ENCODE peak calls at places on chromosomes 2 and 18, in eight cellular contexts. X is NCI-H1694 treated with DMSO at 0.1 percent for 48 hours; E is HCT116; M is tibial artery; U is NAMALWA; N is RPMI8226; L is activated CD4-positive, alpha-beta T cell treated with anti-CD3 and anti-CD28 coated beads, Interleukin-2, amount 10 ng/mL, durations not matched to agents 7 days and 5 days; G is WTC11. K is an unnamed sample.

GRCh38 chr2:236622201-236622600 is 52.6 kb downstream of the ACKR3 start:
- DNase-seq in M (no peak), N (no peak), L (no peak), X (no peak), U (no peak), G (no peak), E (no peak), K (no peak)

GRCh38 chr2:84181927-84182326 is 277.2 kb downstream of the SUCLG1 start:
- DNase-seq in G (no peak), M (no peak), L (no peak), X (no peak), N (no peak), U (no peak), E (no peak), K (no peak)

GRCh38 chr2:26535663-26536275 is 57.8 kb upstream of the OTOF start:
- DNase-seq in M (no peak), E (no peak), G (no peak), U (no peak), L (no peak), N (no peak), X (no peak), K (no peak)

GRCh38 chr2:10225291-10226031 is 77.2 kb upstream of the HPCAL1 start:
- DNase-seq in E (no peak), U (no peak), X (no peak), L (no peak), G (peak; percentile 47), M (no peak), N (peak; percentile 61), K (no peak)

GRCh38 chr2:240713928-240714746 is 22.5 kb downstream of the AQP12A start:
- DNase-seq in X (no peak), M (no peak), L (no peak), E (no peak), U (no peak), N (no peak), G (no peak), K (no peak)

GRCh38 chr2:53182609-53183008 is 585.0 kb upstream of the CHAC2 start:
- DNase-seq in M (no peak), L (no peak), X (no peak), G (no peak), U (no peak), E (no peak), N (no peak), K (no peak)

GRCh38 chr2:203591642-203592041 is 56.5 kb upstream of the RAPH1 start:
- DNase-seq in G (no peak), M (no peak), U (no peak), X (no peak), N (no peak), L (no peak), E (no peak), K (no peak)

GRCh38 chr2:168697668-168698121 is 104.7 kb upstream of the NOSTRIN start:
- DNase-seq in X (no peak), E (no peak), U (no peak), N (no peak), M (no peak), L (no peak), G (no peak), K (no peak)

GRCh38 chr2:239724851-239725550 is 300.1 kb downstream of the NDUFA10 start:
- DNase-seq in X (no peak), N (no peak), G (no peak), L (no peak), M (no peak), E (no peak), U (no peak), K (no peak)

GRCh38 chr2:100983201-100983600 is 18.9 kb upstream of the RPL31 start:
- DNase-seq in N (no peak), L (no peak), G (no peak), E (no peak), M (no peak), X (no peak), U (no peak), K (no peak)

GRCh38 chr2:111156529-111156928 is 35.8 kb downstream of the BCL2L11 start:
- DNase-seq in G (no peak), L (no peak), M (no peak), U (no peak), X (no peak), E (no peak), N (no peak), K (no peak)

GRCh38 chr18:59848002-59848401 is 51.8 kb upstream of the PMAIP1 start:
- DNase-seq in N (no peak), G (no peak), X (no peak), M (no peak), L (no peak), E (no peak), U (peak; percentile 57), K (no peak)

GRCh38 chr2:158665536-158666302 is 129.4 kb upstream of the DAPL1 start:
- DNase-seq in E (no peak), G (no peak), L (no peak), X (peak; percentile 35), N (peak; percentile 27), M (no peak), U (no peak), K (no peak)

GRCh38 chr2:127044977-127045654 is 61.8 kb downstream of the BIN1 start:
- DNase-seq in E (no peak), U (no peak), G (no peak), M (no peak), X (no peak), N (no peak), L (no peak), K (no peak)

GRCh38 chr2:164620873-164621760 is at the start of gene GRB14:
- DNase-seq in L (no peak), M (no peak), X (peak; percentile 9), N (peak; percentile 46), G (peak; percentile 80), E (peak; percentile 28), U (no peak), K (no peak)

GRCh38 chr2:53051157-53051556 is 716.4 kb upstream of the CHAC2 start:
- DNase-seq in X (no peak), L (no peak), M (no peak), G (no peak), E (no peak), N (no peak), U (no peak), K (no peak)

GRCh38 chr2:3505771-3506170 is 13.6 kb downstream of the ADI1 start:
- DNase-seq in X (no peak), E (no peak), G (no peak), U (no peak), N (no peak), M (no peak), L (no peak), K (no peak)

GRCh38 chr2:239484571-239485355 is 83.9 kb upstream of the HDAC4 start:
- DNase-seq in G (no peak), L (no peak), X (no peak), M (no peak), U (no peak), N (no peak), E (no peak), K (no peak)

GRCh38 chr2:174901075-174901474 is 104.1 kb downstream of the CHN1 start:
- DNase-seq in M (no peak), G (no peak), U (peak; percentile 34), X (no peak), E (no peak), L (peak; percentile 22), N (peak; percentile 5), K (no peak)

GRCh38 chr2:72144746-72145657 is 2.7 kb downstream of the CYP26B1 start:
- DNase-seq in L (no peak), N (no peak), E (peak; percentile 58), G (peak; percentile 85), X (peak; percentile 40), M (no peak), U (no peak), K (no peak)

GRCh38 chr2:51782874-51783765 is 751.2 kb upstream of the NRXN1 start:
- DNase-seq in E (peak; percentile 29), L (no peak), X (peak; percentile 81), U (no peak), M (no peak), N (peak; percentile 91), G (no peak), K (no peak)

GRCh38 chr2:99867690-99868089 is 274.7 kb downstream of the AFF3 start:
- DNase-seq in N (no peak), M (no peak), E (no peak), L (no peak), X (no peak), G (no peak), U (no peak), K (no peak)

GRCh38 chr2:7017621-7018260 is 100.5 kb downstream of the RNF144A start:
- DNase-seq in N (no peak), G (no peak), X (no peak), E (no peak), L (no peak), U (no peak), M (no peak), K (no peak)

GRCh38 chr2:140863713-140864112 is 1267.1 kb downstream of the LRP1B start:
- DNase-seq in E (peak; percentile 63), U (peak; percentile 58), X (peak; percentile 71), N (peak; percentile 20), M (no peak), G (no peak), L (no peak), K (peak; percentile 6)

GRCh38 chr2:148303166-148303565 is 282.3 kb downstream of the MBD5 start:
- DNase-seq in L (no peak), M (no peak), G (peak; percentile 54), X (no peak), N (no peak), E (no peak), U (no peak), K (no peak)

GRCh38 chr2:203782262-203782976 is 76.0 kb downstream of the CD28 start:
- DNase-seq in N (peak; percentile 70), G (peak; percentile 53), M (peak; percentile 30), L (peak; percentile 69), U (peak; percentile 73), E (peak; percentile 61), X (peak; percentile 64), K (peak; percentile 44)

GRCh38 chr2:43995733-43996533 is at the start of gene LRPPRC:
- DNase-seq in U (peak; percentile 97), G (peak; percentile 89), E (peak; percentile 94), N (peak; percentile 96), M (peak; percentile 95), X (peak; percentile 97), L (peak; percentile 94), K (peak; percentile 91)

GRCh38 chr18:9039441-9039950 is 63.0 kb upstream of the NDUFV2 start:
- DNase-seq in U (no peak), L (no peak), X (no peak), E (no peak), M (no peak), G (no peak), N (no peak), K (no peak)

GRCh38 chr2:230687498-230687897 is 25.1 kb upstream of the CAB39 start:
- DNase-seq in X (no peak), L (no peak), M (no peak), U (no peak), G (no peak), N (no peak), E (peak; percentile 64), K (no peak)

GRCh38 chr18:3620146-3621119 is 170.5 kb downstream of the TGIF1 start:
- DNase-seq in X (no peak), G (no peak), N (no peak), L (no peak), M (no peak), U (no peak), E (no peak), K (peak; percentile 59)